ENCODE peak calls at places on chromosomes 4 and X, in seven cellular contexts. E is IMR-90; W is ACHN; Y is CD8-positive, alpha-beta T cell; P is Caki2; Q is retina; K is activated CD4-positive, alpha-beta T cell treated with anti-CD3 and anti-CD28 coated beads for 36 hours. H is an unnamed sample.

GRCh38 chr4:186724861-186725419 is 1.3 kb upstream of the FAT1 start:
- DNase-seq in W (peak; percentile 22), Y (no peak), Q (peak; percentile 67), E (peak; percentile 40), P (peak; percentile 70), K (no peak), H (no peak)

GRCh38 chr4:19187104-19187503 is 1064.6 kb upstream of the SLIT2 start:
- DNase-seq in Y (no peak), Q (no peak), E (peak; percentile 37), P (no peak), W (no peak), K (no peak), H (no peak)

GRCh38 chr4:132332932-132333722 is 816.0 kb upstream of the PCDH10 start:
- DNase-seq in E (no peak), Y (no peak), Q (no peak), P (no peak), W (peak; percentile 24), K (no peak), H (peak; percentile 29)

GRCh38 chrX:9538544-9539045 is 73.7 kb downstream of the TBL1X start:
- DNase-seq in Q (no peak), K (no peak), P (no peak), Y (no peak), E (no peak), W (no peak), H (no peak)

GRCh38 chr4:23463071-23463470 is 426.8 kb downstream of the PPARGC1A start:
- DNase-seq in K (no peak), Q (no peak), Y (no peak), E (no peak), W (no peak), P (no peak), H (no peak)

GRCh38 chr4:83771113-83771705 is 235.3 kb downstream of the GPAT3 start:
- DNase-seq in Q (peak; percentile 51), K (peak; percentile 30), P (peak; percentile 44), W (peak; percentile 66), Y (no peak), E (peak; percentile 60), H (peak; percentile 44)

GRCh38 chr4:123606946-123607542 is 210.4 kb downstream of the SPRY1 start:
- DNase-seq in E (no peak), Y (no peak), P (no peak), K (no peak), Q (no peak), W (no peak), H (no peak)

GRCh38 chrX:110418220-110418856 is 59.7 kb downstream of the RTL9 start:
- DNase-seq in W (peak; percentile 20), Q (no peak), Y (no peak), E (peak; percentile 81), P (peak; percentile 36), K (no peak), H (peak; percentile 76)

GRCh38 chr4:98746530-98746929 is 88.1 kb upstream of the TSPAN5 start:
- DNase-seq in Y (no peak), W (no peak), Q (no peak), E (peak; percentile 52), K (no peak), P (no peak), H (no peak)

GRCh38 chr4:15925830-15926229 is 12.7 kb downstream of the FGFBP1 start:
- DNase-seq in P (no peak), W (no peak), Q (no peak), K (no peak), E (no peak), Y (no peak), H (no peak)

GRCh38 chr4:150944660-150945059 is 70.4 kb downstream of the LRBA start:
- DNase-seq in P (no peak), Y (no peak), Q (no peak), W (no peak), E (no peak), K (no peak), H (no peak)

GRCh38 chr4:173252024-173252935 is 81.9 kb downstream of the HMGB2 start:
- DNase-seq in Q (no peak), K (peak; percentile 58), E (peak; percentile 100), Y (no peak), P (peak; percentile 98), W (peak; percentile 99), H (peak; percentile 96)

GRCh38 chr4:130820448-130820847 is 1724.5 kb downstream of the C4orf33 start:
- DNase-seq in E (no peak), K (no peak), W (no peak), Q (no peak), P (no peak), Y (no peak), H (no peak)

GRCh38 chr4:80037864-80038263 is 35.2 kb downstream of the ANTXR2 start:
- DNase-seq in Y (no peak), P (no peak), W (no peak), Q (no peak), K (no peak), E (no peak), H (no peak)

GRCh38 chr4:172169871-172170270 is 356.7 kb downstream of the GALNTL6 start:
- DNase-seq in P (no peak), Y (no peak), W (no peak), Q (no peak), K (no peak), E (peak; percentile 11), H (no peak)

GRCh38 chr4:139875456-139875855 is 209.8 kb downstream of the MGST2 start:
- DNase-seq in E (no peak), K (no peak), W (no peak), Y (no peak), P (no peak), Q (peak; percentile 61), H (no peak)

H was measured in HCEC 1CT.